ENCODE peak calls at places on chromosomes 7 and 10, in ten cellular contexts. S is NCI-H1694, T is left lung, V is activated gamma-delta T cell treated with Interleukin-2 at 50 U/mL for 16 hours, H is fibroblast of pulmonary artery, G is SW 1271, O is WTC11, Z is GM23248, C is hypothalamus, J is HFFc6. R is an unnamed sample.

GRCh38 chr7:71739520-71740195 is 607.7 kb downstream of the GALNT17 start:
- DNase-seq in T (no peak), V (no peak), O (no peak), S (no peak), H (no peak), C (no peak), Z (no peak), G (no peak), J (no peak), R (no peak)

GRCh38 chr7:83060218-83060617 is 102.5 kb downstream of the PCLO start:
- DNase-seq in O (no peak), V (no peak), H (peak; percentile 10), C (no peak), S (peak; percentile 85), J (no peak), T (no peak), G (no peak), Z (no peak), R (no peak)

GRCh38 chr10:43229208-43230061 is 37.4 kb downstream of the RASGEF1A start:
- DNase-seq in J (no peak), G (no peak), C (no peak), V (peak; percentile 56), T (peak; percentile 34), O (peak; percentile 65), S (no peak), Z (peak; percentile 29), H (no peak), R (no peak)

GRCh38 chr7:147279951-147280350 is 1163.3 kb downstream of the CNTNAP2 start:
- DNase-seq in O (no peak), S (no peak), G (no peak), T (no peak), Z (no peak), H (no peak), C (peak; percentile 1), V (no peak), J (no peak), R (no peak)

GRCh38 chr10:86249794-86250193 is 116.8 kb downstream of the GRID1 start:
- DNase-seq in V (no peak), G (no peak), Z (no peak), H (no peak), O (no peak), T (no peak), J (no peak), C (no peak), S (no peak), R (no peak)

GRCh38 chr7:157009778-157010587 is 480 bp downstream of the MNX1 start:
- DNase-seq in T (no peak), C (no peak), J (no peak), O (no peak), V (no peak), S (no peak), G (no peak), H (no peak), Z (no peak), R (no peak)

GRCh38 chr7:151631149-151631967 is 111.7 kb upstream of the RHEB start:
- DNase-seq in J (peak; percentile 19), H (no peak), G (peak; percentile 62), V (peak; percentile 22), C (no peak), Z (peak; percentile 68), T (no peak), S (peak; percentile 15), O (peak; percentile 47), R (peak; percentile 35)

GRCh38 chr10:52775132-52775647 is 2.6 kb upstream of the MBL2 start:
- DNase-seq in O (no peak), C (no peak), Z (no peak), H (no peak), J (no peak), G (no peak), V (no peak), S (no peak), T (no peak), R (no peak)

GRCh38 chr10:71079761-71080380 is 132.5 kb upstream of the UNC5B start:
- DNase-seq in H (no peak), C (no peak), J (no peak), S (no peak), O (peak; percentile 6), G (no peak), Z (no peak), V (no peak), T (no peak), R (no peak)

GRCh38 chr10:4498763-4499251 is 327.2 kb upstream of the AKR1E2 start:
- DNase-seq in T (no peak), J (peak; percentile 96), Z (peak; percentile 95), G (no peak), S (no peak), C (no peak), V (no peak), H (peak; percentile 88), O (no peak), R (peak; percentile 92)

R was measured in cardiac fibroblast.